ENCODE peak calls at places on chromosomes 3 and 15, in seven cellular contexts. H is mesenchymal stem cell; X is cardiac muscle cell; Q is transverse colon; J is pancreas; M is naive thymus-derived CD4-positive, alpha-beta T cell; F is aorta. P is an unnamed sample. For H3K36me3 and H3K4me1, the result is how much of the 10 kb centered on the place peaks cover.

GRCh38 chr3:168889666-168890065 is 773.8 kb downstream of the MECOM start:
- DNase-seq in M (no peak), X (no peak), H (no peak), Q (no peak), J (no peak), F (no peak), P (no peak)

GRCh38 chr3:163916596-163917560 is 1161.4 kb downstream of the SI start:
- DNase-seq in Q (no peak), X (no peak), H (no peak), F (no peak), M (no peak), J (no peak), P (peak)

GRCh38 chr15:62931650-62932049 is 110.9 kb upstream of the TPM1 start:
- DNase-seq in M (no peak), J (no peak), H (no peak), X (no peak), F (no peak), Q (no peak), P (no peak)

GRCh38 chr3:153757839-153758238 is 363.4 kb upstream of the ARHGEF26 start:
- DNase-seq in H (no peak), J (no peak), F (no peak), Q (no peak), M (no peak), X (no peak), P (no peak)

GRCh38 chr15:64861331-64861730 is 19.6 kb downstream of the PLEKHO2 start:
- DNase-seq in H (no peak), X (no peak), M (no peak), F (peak), J (no peak), Q (no peak), P (no peak)

GRCh38 chr15:95175914-95176658 is 944.7 kb downstream of the MCTP2 start:
- DNase-seq in J (no peak), F (no peak), X (peak), H (peak), M (no peak), Q (no peak), P (no peak)

GRCh38 chr3:45509038-45509767 is 85.3 kb upstream of the LIMD1 start:
- DNase-seq in J (no peak), F (no peak), M (peak), X (peak), H (peak), Q (no peak), P (no peak)

GRCh38 chr3:33664195-33664594 is 53.9 kb downstream of the CLASP2 start:
- DNase-seq in X (peak), Q (no peak), F (no peak), H (peak), J (no peak), M (no peak), P (no peak)

GRCh38 chr3:144380832-144381231 is 409.2 kb downstream of the DIPK2A start:
- DNase-seq in M (no peak), Q (no peak), J (no peak), H (no peak), F (no peak), X (no peak), P (no peak)

GRCh38 chr3:10268116-10268515 is 19.9 kb downstream of the TATDN2 start:
- DNase-seq in Q (no peak), H (no peak), X (no peak), F (no peak), M (no peak), J (no peak), P (no peak)

GRCh38 chr3:194854290-194855024 is 168.8 kb downstream of the FAM43A start:
- DNase-seq in M (no peak), Q (no peak), F (no peak), X (no peak), J (no peak), H (no peak), P (no peak)

GRCh38 chr15:95300958-95301357 is 1029.5 kb upstream of the NR2F2 start:
- DNase-seq in Q (no peak), J (no peak), H (peak), M (no peak), X (peak), F (no peak), P (no peak)

GRCh38 chr3:45026038-45026437 is at the start of gene CLEC3B:
- DNase-seq in Q (peak), H (no peak), X (peak), F (peak), J (no peak), M (no peak), P (peak)

GRCh38 chr3:50559702-50560101 is 7.8 kb downstream of the C3orf18 start:
- DNase-seq in Q (no peak), F (no peak), H (no peak), X (no peak), J (no peak), M (no peak), P (no peak)

GRCh38 chr15:76140069-76140454 is 80.3 kb downstream of the TMEM266 start:
- DNase-seq in Q (no peak), X (peak), F (peak), J (no peak), H (peak), M (no peak), P (no peak)

GRCh38 chr3:127110982-127111693 is 81.8 kb upstream of the PRR23E start:
- DNase-seq in F (no peak), J (no peak), X (no peak), Q (no peak), M (no peak), H (no peak), P (no peak)

GRCh38 chr3:127113571-127113891 is 79.4 kb upstream of the PRR23E start:
- DNase-seq in Q (no peak), H (no peak), X (no peak), F (no peak), J (no peak), M (no peak), P (no peak)

GRCh38 chr3:127112796-127113570 is 79.9 kb upstream of the PRR23E start:
- DNase-seq in F (no peak), M (peak), H (no peak), Q (no peak), X (no peak), J (no peak), P (no peak)

GRCh38 chr3:127115691-127116351 is 77.1 kb upstream of the PRR23E start:
- DNase-seq in Q (no peak), F (no peak), J (no peak), M (peak), H (no peak), X (no peak), P (no peak)

GRCh38 chr3:127114337-127115070 is 78.4 kb upstream of the PRR23E start:
- DNase-seq in F (no peak), X (no peak), M (peak), J (no peak), H (no peak), Q (no peak), P (no peak)
- H3K36me3 ChIP-seq in F (under half), X (under half), M (under half), J (under half), H (under half), Q (under half), P (under half)

DNA sequence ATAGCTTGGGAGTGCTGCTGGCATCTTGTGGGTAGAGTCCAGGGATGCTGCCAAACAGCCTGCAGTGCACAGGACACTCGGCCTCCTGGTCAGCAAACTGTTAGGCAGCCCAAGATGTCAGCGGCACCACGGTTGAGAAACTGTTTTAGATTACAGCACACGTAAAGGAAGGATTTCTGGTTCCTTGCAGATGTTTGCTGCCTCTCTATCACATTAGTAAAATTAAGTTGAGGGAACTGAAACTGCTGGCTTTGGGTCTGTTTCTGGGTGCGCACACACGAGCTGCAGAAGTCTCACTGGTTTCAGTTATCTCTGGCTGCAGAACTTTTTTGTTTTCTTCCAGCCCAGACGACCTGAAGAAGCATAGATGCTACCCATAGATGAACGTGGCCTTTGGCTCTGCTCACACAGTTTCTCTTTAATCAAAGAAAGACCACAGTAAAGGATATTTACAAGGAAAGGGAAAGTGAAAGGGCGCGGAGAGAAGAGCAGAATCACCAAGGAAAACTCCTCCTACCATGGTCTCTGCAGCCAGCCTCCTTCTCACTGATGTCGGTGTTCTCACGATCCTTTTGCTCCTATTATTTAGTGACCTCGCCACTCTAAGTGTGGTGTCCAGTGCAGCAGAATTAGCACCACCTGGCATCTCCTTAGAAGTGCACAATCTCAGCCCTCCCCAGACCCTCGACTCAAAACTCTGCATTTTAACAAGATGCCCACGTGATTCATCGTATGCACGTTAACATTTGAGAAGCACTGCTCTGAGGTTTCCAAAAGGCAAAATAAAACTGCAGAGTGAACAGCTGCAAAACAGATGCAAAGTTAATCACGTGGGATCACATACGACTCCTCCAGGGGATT is 50.6 kb upstream of the AKAP13 start:
- DNase-seq in M (peak), J (no peak), H (peak), X (peak), F (no peak), Q (peak), P (no peak)
- H3K4me1 ChIP-seq in M (under half), J (under half), H (under half), X (under half), F (under half), Q (under half), P (under half)

GRCh38 chr3:63580151-63580550 is 72.3 kb upstream of the SNTN start:
- DNase-seq in X (no peak), H (no peak), M (no peak), Q (no peak), F (no peak), J (no peak), P (no peak)
- H3K36me3 ChIP-seq in X (under half), H (under half), M (under half), Q (under half), F (under half), J (under half), P (under half)

GRCh38 chr3:184175981-184176376 is 1.3 kb downstream of the AP2M1 start:
- DNase-seq in M (no peak), Q (no peak), H (no peak), J (no peak), F (no peak), X (no peak), P (no peak)
- H3K4me1 ChIP-seq in M (under half), Q (under half), H (under half), J (under half), F (under half), X (under half), P (under half)

DNA sequence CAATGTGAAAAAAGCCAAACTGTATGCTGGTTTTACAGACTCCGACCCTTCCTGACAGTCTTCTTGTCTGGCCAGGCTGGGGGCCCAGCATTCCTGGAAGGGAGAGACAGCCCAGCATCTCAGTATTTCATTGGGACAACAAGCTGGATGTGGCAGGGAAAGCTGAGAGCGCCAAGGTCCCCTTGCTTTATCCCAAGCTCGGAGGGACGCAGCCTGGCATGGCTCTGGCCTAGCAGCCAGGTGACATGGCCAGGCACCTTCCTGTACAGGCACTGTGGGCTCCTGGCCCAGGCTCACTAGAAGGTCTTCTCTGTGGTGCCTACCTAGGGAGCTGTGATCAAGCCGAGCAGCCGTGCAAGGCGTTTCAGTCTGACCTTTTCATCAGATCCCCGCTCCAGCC is 33.0 kb downstream of the UMPS start:
- DNase-seq in Q (no peak), F (no peak), X (no peak), H (no peak), J (no peak), M (no peak), P (no peak)
- H3K36me3 ChIP-seq in Q (under half), F (under half), X (under half), H (half or more), J (under half), M (under half), P (under half)

GRCh38 chr15:71106802-71107500 is 8.3 kb upstream of the THSD4 start:
- DNase-seq in F (no peak), M (no peak), H (no peak), J (no peak), X (no peak), Q (no peak), P (no peak)
- H3K4me1 ChIP-seq in F (under half), M (under half), H (under half), J (under half), X (under half), Q (under half), P (under half)

DNA sequence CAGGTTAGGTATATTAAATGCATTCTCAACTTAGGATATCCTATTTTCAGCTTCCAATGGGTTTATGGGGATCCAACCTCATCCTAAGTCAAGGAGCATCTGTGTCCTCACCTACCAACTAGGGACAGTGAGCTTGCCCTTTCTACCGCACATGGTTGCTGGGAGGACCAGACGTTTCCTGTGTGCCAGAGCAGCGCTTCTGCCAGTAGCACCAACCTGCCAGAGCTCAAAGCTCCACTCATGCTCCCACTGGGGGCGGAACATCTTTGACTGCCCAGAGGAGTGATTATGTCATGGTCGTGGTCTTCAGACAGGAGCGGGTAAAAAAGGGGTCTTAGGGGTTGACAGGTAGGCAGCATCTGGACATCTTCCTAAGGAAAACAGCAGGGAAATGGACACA is 24.7 kb downstream of the XPC start:
- DNase-seq in M (no peak), F (no peak), H (no peak), J (no peak), X (no peak), Q (no peak), P (no peak)
- H3K36me3 ChIP-seq in M (under half), F (under half), H (half or more), J (under half), X (under half), Q (under half), P (under half)

GRCh38 chr3:46988616-46989015 is 9.2 kb downstream of the NBEAL2 start:
- DNase-seq in M (no peak), H (no peak), Q (no peak), F (no peak), X (no peak), J (no peak), P (peak)
- H3K4me1 ChIP-seq in M (under half), H (under half), Q (under half), F (under half), X (under half), J (under half), P (under half)

P was measured in mucosa of descending colon.